ENCODE peak calls at places on chromosomes 7 and 10, in eight cellular contexts. One of them, this sample, is unnamed.

GRCh38 chr10:44384601-44385422 is at the start of gene CXCL12:
- ATAC-seq in pancreas: peak; percentile 53
- ATAC-seq in naive thymus-derived CD4-positive, alpha-beta T cell: no peak
- ATAC-seq in HCT116: no peak
- ATAC-seq in mucosa of descending colon: peak; percentile 27
- ATAC-seq in heart right ventricle: peak; percentile 55
- ATAC-seq in upper lobe of right lung: peak; percentile 3
- ATAC-seq in Panc1: peak; percentile 57
- ATAC-seq in this sample: peak; percentile 49

GRCh38 chr10:35827783-35828182 is 185.7 kb upstream of the FZD8 start:
- ATAC-seq in HCT116: no peak
- ATAC-seq in pancreas: no peak
- ATAC-seq in Panc1: no peak
- ATAC-seq in upper lobe of right lung: no peak
- ATAC-seq in naive thymus-derived CD4-positive, alpha-beta T cell: no peak
- ATAC-seq in mucosa of descending colon: no peak
- ATAC-seq in heart right ventricle: no peak
- ATAC-seq in this sample: no peak

GRCh38 chr7:105878746-105879605 is 2.6 kb upstream of the ATXN7L1 start:
- ATAC-seq in upper lobe of right lung: no peak
- ATAC-seq in HCT116: no peak
- ATAC-seq in mucosa of descending colon: no peak
- ATAC-seq in heart right ventricle: no peak
- ATAC-seq in pancreas: no peak
- ATAC-seq in naive thymus-derived CD4-positive, alpha-beta T cell: no peak
- ATAC-seq in Panc1: no peak
- ATAC-seq in this sample: no peak

GRCh38 chr10:13110908-13111307 is 10.9 kb downstream of the OPTN start:
- ATAC-seq in heart right ventricle: no peak
- ATAC-seq in mucosa of descending colon: no peak
- ATAC-seq in pancreas: no peak
- ATAC-seq in upper lobe of right lung: no peak
- ATAC-seq in naive thymus-derived CD4-positive, alpha-beta T cell: no peak
- ATAC-seq in HCT116: no peak
- ATAC-seq in Panc1: no peak
- ATAC-seq in this sample: no peak

GRCh38 chr7:125423444-125424155 is 494.0 kb upstream of the POT1 start:
- ATAC-seq in naive thymus-derived CD4-positive, alpha-beta T cell: peak; percentile 82
- ATAC-seq in Panc1: no peak
- ATAC-seq in heart right ventricle: no peak
- ATAC-seq in mucosa of descending colon: no peak
- ATAC-seq in HCT116: no peak
- ATAC-seq in upper lobe of right lung: no peak
- ATAC-seq in pancreas: no peak
- ATAC-seq in this sample: no peak

GRCh38 chr7:144818516-144818915 is 17.3 kb downstream of the TPK1 start:
- ATAC-seq in heart right ventricle: no peak
- ATAC-seq in mucosa of descending colon: peak; percentile 72
- ATAC-seq in HCT116: no peak
- ATAC-seq in pancreas: no peak
- ATAC-seq in naive thymus-derived CD4-positive, alpha-beta T cell: peak; percentile 97
- ATAC-seq in upper lobe of right lung: no peak
- ATAC-seq in Panc1: no peak
- ATAC-seq in this sample: no peak

GRCh38 chr7:54394877-54395276 is 147.3 kb upstream of the VSTM2A start:
- ATAC-seq in HCT116: no peak
- ATAC-seq in mucosa of descending colon: no peak
- ATAC-seq in pancreas: no peak
- ATAC-seq in naive thymus-derived CD4-positive, alpha-beta T cell: no peak
- ATAC-seq in upper lobe of right lung: no peak
- ATAC-seq in heart right ventricle: no peak
- ATAC-seq in Panc1: no peak
- ATAC-seq in this sample: no peak

GRCh38 chr7:116726713-116727431 is 54.9 kb downstream of the MET start:
- ATAC-seq in mucosa of descending colon: peak; percentile 19
- ATAC-seq in Panc1: peak; percentile 41
- ATAC-seq in HCT116: no peak
- ATAC-seq in naive thymus-derived CD4-positive, alpha-beta T cell: no peak
- ATAC-seq in heart right ventricle: peak; percentile 44
- ATAC-seq in pancreas: peak; percentile 35
- ATAC-seq in upper lobe of right lung: peak; percentile 48
- ATAC-seq in this sample: no peak

GRCh38 chr7:55178292-55178862 is 159.6 kb downstream of the EGFR start:
- ATAC-seq in upper lobe of right lung: peak; percentile 10
- ATAC-seq in HCT116: no peak
- ATAC-seq in heart right ventricle: no peak
- ATAC-seq in mucosa of descending colon: no peak
- ATAC-seq in Panc1: no peak
- ATAC-seq in naive thymus-derived CD4-positive, alpha-beta T cell: no peak
- ATAC-seq in pancreas: no peak
- ATAC-seq in this sample: peak; percentile 7

GRCh38 chr7:1638113-1638726 is 31.9 kb upstream of the ELFN1 start:
- ATAC-seq in mucosa of descending colon: no peak
- ATAC-seq in upper lobe of right lung: no peak
- ATAC-seq in heart right ventricle: peak; percentile 10
- ATAC-seq in pancreas: no peak
- ATAC-seq in naive thymus-derived CD4-positive, alpha-beta T cell: no peak
- ATAC-seq in Panc1: no peak
- ATAC-seq in HCT116: no peak
- ATAC-seq in this sample: no peak

GRCh38 chr10:72308320-72308987 is 34.7 kb downstream of the DDIT4 start:
- ATAC-seq in naive thymus-derived CD4-positive, alpha-beta T cell: peak; percentile 65
- ATAC-seq in HCT116: peak; percentile 74
- ATAC-seq in pancreas: peak; percentile 65
- ATAC-seq in heart right ventricle: peak; percentile 63
- ATAC-seq in upper lobe of right lung: peak; percentile 69
- ATAC-seq in Panc1: peak; percentile 63
- ATAC-seq in mucosa of descending colon: peak; percentile 84
- ATAC-seq in this sample: peak; percentile 71

GRCh38 chr10:43683451-43684197 is 34.9 kb upstream of the ZNF32 start:
- ATAC-seq in mucosa of descending colon: peak; percentile 36
- ATAC-seq in naive thymus-derived CD4-positive, alpha-beta T cell: peak; percentile 69
- ATAC-seq in heart right ventricle: no peak
- ATAC-seq in Panc1: peak; percentile 78
- ATAC-seq in HCT116: peak; percentile 79
- ATAC-seq in upper lobe of right lung: peak; percentile 73
- ATAC-seq in pancreas: no peak
- ATAC-seq in this sample: peak; percentile 26

GRCh38 chr10:100506596-100507356 is 12.9 kb downstream of the SEC31B start:
- ATAC-seq in upper lobe of right lung: no peak
- ATAC-seq in HCT116: no peak
- ATAC-seq in Panc1: peak; percentile 31
- ATAC-seq in naive thymus-derived CD4-positive, alpha-beta T cell: no peak
- ATAC-seq in mucosa of descending colon: no peak
- ATAC-seq in pancreas: no peak
- ATAC-seq in heart right ventricle: no peak
- ATAC-seq in this sample: no peak

GRCh38 chr10:22792161-22792560 is 77.8 kb upstream of the PIP4K2A start:
- ATAC-seq in Panc1: no peak
- ATAC-seq in pancreas: no peak
- ATAC-seq in mucosa of descending colon: no peak
- ATAC-seq in naive thymus-derived CD4-positive, alpha-beta T cell: no peak
- ATAC-seq in HCT116: no peak
- ATAC-seq in heart right ventricle: no peak
- ATAC-seq in upper lobe of right lung: no peak
- ATAC-seq in this sample: no peak

GRCh38 chr10:21587391-21587790 is 53.4 kb downstream of the MLLT10 start:
- ATAC-seq in upper lobe of right lung: no peak
- ATAC-seq in Panc1: no peak
- ATAC-seq in HCT116: no peak
- ATAC-seq in naive thymus-derived CD4-positive, alpha-beta T cell: no peak
- ATAC-seq in mucosa of descending colon: no peak
- ATAC-seq in heart right ventricle: no peak
- ATAC-seq in pancreas: no peak
- ATAC-seq in this sample: no peak

GRCh38 chr7:140308060-140308459 is 90.3 kb downstream of the SLC37A3 start:
- ATAC-seq in naive thymus-derived CD4-positive, alpha-beta T cell: no peak
- ATAC-seq in Panc1: no peak
- ATAC-seq in HCT116: no peak
- ATAC-seq in heart right ventricle: no peak
- ATAC-seq in upper lobe of right lung: no peak
- ATAC-seq in pancreas: no peak
- ATAC-seq in mucosa of descending colon: peak; percentile 71
- ATAC-seq in this sample: no peak

GRCh38 chr10:7102084-7102483 is 308.8 kb downstream of the SFMBT2 start:
- ATAC-seq in Panc1: no peak
- ATAC-seq in pancreas: no peak
- ATAC-seq in heart right ventricle: peak; percentile 77
- ATAC-seq in naive thymus-derived CD4-positive, alpha-beta T cell: no peak
- ATAC-seq in mucosa of descending colon: peak; percentile 27
- ATAC-seq in HCT116: no peak
- ATAC-seq in upper lobe of right lung: peak; percentile 42
- ATAC-seq in this sample: peak; percentile 84

GRCh38 chr7:28310449-28310848 is 101.9 kb upstream of the CREB5 start:
- ATAC-seq in pancreas: no peak
- ATAC-seq in HCT116: no peak
- ATAC-seq in Panc1: no peak
- ATAC-seq in naive thymus-derived CD4-positive, alpha-beta T cell: no peak
- ATAC-seq in mucosa of descending colon: no peak
- ATAC-seq in upper lobe of right lung: no peak
- ATAC-seq in heart right ventricle: no peak
- ATAC-seq in this sample: no peak

GRCh38 chr7:71005109-71005508 is 126.8 kb upstream of the GALNT17 start:
- ATAC-seq in heart right ventricle: no peak
- ATAC-seq in HCT116: no peak
- ATAC-seq in pancreas: no peak
- ATAC-seq in mucosa of descending colon: no peak
- ATAC-seq in upper lobe of right lung: no peak
- ATAC-seq in naive thymus-derived CD4-positive, alpha-beta T cell: no peak
- ATAC-seq in Panc1: no peak
- ATAC-seq in this sample: no peak

GRCh38 chr10:79425074-79425532 is 20.3 kb downstream of the ZCCHC24 start:
- ATAC-seq in HCT116: no peak
- ATAC-seq in pancreas: no peak
- ATAC-seq in naive thymus-derived CD4-positive, alpha-beta T cell: no peak
- ATAC-seq in upper lobe of right lung: no peak
- ATAC-seq in mucosa of descending colon: no peak
- ATAC-seq in heart right ventricle: peak; percentile 20
- ATAC-seq in Panc1: no peak
- ATAC-seq in this sample: no peak

GRCh38 chr7:126658684-126659083 is 594.1 kb downstream of the GRM8 start:
- ATAC-seq in pancreas: no peak
- ATAC-seq in naive thymus-derived CD4-positive, alpha-beta T cell: no peak
- ATAC-seq in heart right ventricle: no peak
- ATAC-seq in mucosa of descending colon: no peak
- ATAC-seq in upper lobe of right lung: no peak
- ATAC-seq in Panc1: no peak
- ATAC-seq in HCT116: no peak
- ATAC-seq in this sample: no peak
- H3K4me1 ChIP-seq in pancreas: no peaks in the 10 kb centered on the region
- H3K4me1 ChIP-seq in naive thymus-derived CD4-positive, alpha-beta T cell: no peaks in the 10 kb centered on the region
- H3K4me1 ChIP-seq in heart right ventricle: no peaks in the 10 kb centered on the region
- H3K4me1 ChIP-seq in mucosa of descending colon: no peaks in the 10 kb centered on the region
- H3K4me1 ChIP-seq in upper lobe of right lung: no peaks in the 10 kb centered on the region
- H3K4me1 ChIP-seq in Panc1: no peaks in the 10 kb centered on the region
- H3K4me1 ChIP-seq in HCT116: no peaks in the 10 kb centered on the region
- H3K4me1 ChIP-seq in this sample: no peaks in the 10 kb centered on the region

GRCh38 chr7:157097569-157097968 is 41.2 kb upstream of the UBE3C start:
- ATAC-seq in heart right ventricle: no peak
- ATAC-seq in Panc1: no peak
- ATAC-seq in naive thymus-derived CD4-positive, alpha-beta T cell: no peak
- ATAC-seq in HCT116: peak; percentile 34
- ATAC-seq in pancreas: no peak
- ATAC-seq in upper lobe of right lung: no peak
- ATAC-seq in mucosa of descending colon: peak; percentile 93
- ATAC-seq in this sample: no peak

GRCh38 chr7:157096286-157097055 is 42.3 kb upstream of the UBE3C start:
- ATAC-seq in pancreas: no peak
- ATAC-seq in upper lobe of right lung: no peak
- ATAC-seq in HCT116: no peak
- ATAC-seq in mucosa of descending colon: peak; percentile 46
- ATAC-seq in Panc1: no peak
- ATAC-seq in heart right ventricle: no peak
- ATAC-seq in naive thymus-derived CD4-positive, alpha-beta T cell: no peak
- ATAC-seq in this sample: no peak

DNA sequence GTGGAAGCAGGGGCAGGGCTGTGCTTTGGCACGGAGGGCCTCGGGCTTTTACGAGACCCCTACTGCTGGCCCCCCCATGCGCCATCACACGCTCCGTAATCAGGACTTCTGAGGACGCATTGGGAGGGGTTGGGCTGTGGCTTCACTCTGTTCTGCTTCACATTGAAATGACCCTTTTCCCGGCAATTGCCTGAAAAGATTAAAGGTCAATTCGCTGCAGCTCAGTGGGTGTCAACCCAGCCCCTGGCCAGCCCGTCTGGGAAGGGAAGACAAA is 41.7 kb upstream of the UBE3C start:
- ATAC-seq in upper lobe of right lung: no peak
- ATAC-seq in HCT116: no peak
- ATAC-seq in heart right ventricle: no peak
- ATAC-seq in Panc1: no peak
- ATAC-seq in mucosa of descending colon: no peak
- ATAC-seq in naive thymus-derived CD4-positive, alpha-beta T cell: no peak
- ATAC-seq in pancreas: no peak
- ATAC-seq in this sample: no peak
- H3K4me3 ChIP-seq in upper lobe of right lung: no peak overlapping the region
- H3K4me3 ChIP-seq in HCT116: no peak overlapping the region
- H3K4me3 ChIP-seq in heart right ventricle: no peak overlapping the region
- H3K4me3 ChIP-seq in Panc1: no peak overlapping the region
- H3K4me3 ChIP-seq in mucosa of descending colon: no peak overlapping the region
- H3K4me3 ChIP-seq in naive thymus-derived CD4-positive, alpha-beta T cell: no peak overlapping the region
- H3K4me3 ChIP-seq in pancreas: no peak overlapping the region
- H3K4me3 ChIP-seq in this sample: no peak overlapping the region

DNA sequence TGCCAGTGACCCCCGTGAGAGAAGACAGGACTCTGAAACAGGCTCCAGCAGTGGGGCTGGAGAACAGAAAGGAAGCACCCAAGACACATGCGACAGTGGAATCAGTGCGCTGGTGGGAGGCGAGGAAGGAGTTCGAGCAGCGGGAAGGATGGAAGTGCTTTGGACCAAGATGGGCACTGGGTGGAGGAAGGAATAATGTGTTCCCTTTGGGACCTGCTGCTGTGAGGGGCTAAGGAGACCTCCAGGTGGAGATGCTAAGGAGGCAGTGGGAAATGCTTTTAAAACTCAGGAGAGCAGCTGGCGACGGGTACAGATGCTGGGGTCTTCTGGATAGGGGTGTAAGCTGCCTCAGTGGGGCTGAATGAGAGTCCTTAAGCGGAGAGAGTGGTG is 109.7 kb upstream of the ANLN start:
- ATAC-seq in Panc1: no peak
- ATAC-seq in HCT116: no peak
- ATAC-seq in naive thymus-derived CD4-positive, alpha-beta T cell: no peak
- ATAC-seq in mucosa of descending colon: no peak
- ATAC-seq in heart right ventricle: no peak
- ATAC-seq in upper lobe of right lung: no peak
- ATAC-seq in pancreas: no peak
- ATAC-seq in this sample: no peak
- H3K4me1 ChIP-seq in Panc1: peaks cover 95% of the 10 kb centered on the region
- H3K4me1 ChIP-seq in HCT116: peaks cover 27% of the 10 kb centered on the region
- H3K4me1 ChIP-seq in naive thymus-derived CD4-positive, alpha-beta T cell: peaks cover 6% of the 10 kb centered on the region
- H3K4me1 ChIP-seq in mucosa of descending colon: peaks cover 17% of the 10 kb centered on the region
- H3K4me1 ChIP-seq in heart right ventricle: peaks cover 2% of the 10 kb centered on the region
- H3K4me1 ChIP-seq in upper lobe of right lung: peaks cover 18% of the 10 kb centered on the region
- H3K4me1 ChIP-seq in pancreas: peaks cover 12% of the 10 kb centered on the region
- H3K4me1 ChIP-seq in this sample: peaks cover 82% of the 10 kb centered on the region

DNA sequence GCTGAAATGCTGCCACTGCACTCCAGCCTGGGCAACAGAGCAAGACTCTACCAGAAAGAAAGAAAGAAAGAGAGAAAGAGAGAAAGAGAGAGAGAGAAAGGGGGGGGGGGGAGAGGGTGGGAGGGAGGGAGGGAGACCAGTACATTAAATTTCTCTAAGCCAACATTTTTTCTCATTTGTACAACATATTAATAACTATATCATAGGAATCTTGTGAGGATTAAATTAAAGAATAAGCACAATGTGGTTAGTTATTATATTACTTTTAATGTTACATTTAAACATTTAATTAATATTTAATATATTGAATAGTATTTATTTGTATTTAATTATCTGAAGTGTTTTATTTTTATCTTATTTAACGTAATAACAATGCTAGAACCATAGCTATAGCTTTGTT is 53.1 kb downstream of the PLXDC2 start:
- ATAC-seq in naive thymus-derived CD4-positive, alpha-beta T cell: no peak
- ATAC-seq in pancreas: no peak
- ATAC-seq in HCT116: no peak
- ATAC-seq in upper lobe of right lung: no peak
- ATAC-seq in heart right ventricle: no peak
- ATAC-seq in mucosa of descending colon: no peak
- ATAC-seq in Panc1: no peak
- ATAC-seq in this sample: no peak
- H3K4me3 ChIP-seq in naive thymus-derived CD4-positive, alpha-beta T cell: no peak overlapping the region
- H3K4me3 ChIP-seq in pancreas: no peak overlapping the region
- H3K4me3 ChIP-seq in HCT116: no peak overlapping the region
- H3K4me3 ChIP-seq in upper lobe of right lung: no peak overlapping the region
- H3K4me3 ChIP-seq in heart right ventricle: no peak overlapping the region
- H3K4me3 ChIP-seq in mucosa of descending colon: no peak overlapping the region
- H3K4me3 ChIP-seq in Panc1: no peak overlapping the region
- H3K4me3 ChIP-seq in this sample: no peak overlapping the region

This sample was measured in gastroesophageal sphincter.